ENCODE peak calls at places on chromosomes 2 and 18, in four cellular contexts. W is HepG2, U is K562, I is SK-N-SH. A is an unnamed sample.

GRCh38 chr18:9380571-9381390 is 46.2 kb downstream of the TWSG1 start:
- DNase-seq in W (no peak), U (no peak), I (no peak), A (no peak)

GRCh38 chr18:28175930-28176673 is 828 bp downstream of the CDH2 start:
- DNase-seq in W (no peak), U (no peak), I (peak), A (peak)

GRCh38 chr2:172281648-172282576 is 145.5 kb upstream of the ITGA6 start:
- DNase-seq in W (no peak), U (no peak), I (no peak), A (no peak)

GRCh38 chr2:208984376-208985100 is 439.3 kb upstream of the MAP2 start:
- DNase-seq in W (no peak), U (no peak), I (no peak), A (no peak)

GRCh38 chr2:197599285-197599965 is 76.0 kb downstream of the RFTN2 start:
- DNase-seq in W (peak), U (peak), I (peak), A (peak)

GRCh38 chr18:27602092-27602491 is 417.0 kb upstream of the CHST9 start:
- DNase-seq in W (no peak), U (no peak), I (no peak), A (no peak)

GRCh38 chr2:225004531-225004930 is 37.7 kb downstream of the DOCK10 start:
- DNase-seq in W (no peak), U (no peak), I (no peak), A (no peak)

GRCh38 chr2:213237251-213237650 is 47.0 kb upstream of the SPAG16 start:
- DNase-seq in W (no peak), U (no peak), I (no peak), A (no peak)

GRCh38 chr2:46701152-46701551 is 214.5 kb downstream of the MCFD2 start:
- DNase-seq in W (no peak), U (no peak), I (no peak), A (no peak)

GRCh38 chr18:50039736-50040135 is 155.2 kb downstream of the MYO5B start:
- DNase-seq in W (no peak), U (no peak), I (no peak), A (no peak)

GRCh38 chr18:48834421-48835011 is 116.2 kb downstream of the SMAD7 start:
- DNase-seq in W (no peak), U (no peak), I (no peak), A (peak)

GRCh38 chr2:151260492-151261239 is 997 bp downstream of the RBM43 start:
- DNase-seq in W (no peak), U (peak), I (no peak), A (no peak)
- TF ChIP-seq FOXJ3 in W (no peak), U (no peak), I (no peak), A (no peak)

GRCh38 chr18:76384114-76384790 is 110.8 kb downstream of the ZNF516 start:
- DNase-seq in W (no peak), U (no peak), I (no peak), A (no peak)
- TF ChIP-seq USF2 in W (no peak), U (no peak), I (no peak), A (no peak)

DNA sequence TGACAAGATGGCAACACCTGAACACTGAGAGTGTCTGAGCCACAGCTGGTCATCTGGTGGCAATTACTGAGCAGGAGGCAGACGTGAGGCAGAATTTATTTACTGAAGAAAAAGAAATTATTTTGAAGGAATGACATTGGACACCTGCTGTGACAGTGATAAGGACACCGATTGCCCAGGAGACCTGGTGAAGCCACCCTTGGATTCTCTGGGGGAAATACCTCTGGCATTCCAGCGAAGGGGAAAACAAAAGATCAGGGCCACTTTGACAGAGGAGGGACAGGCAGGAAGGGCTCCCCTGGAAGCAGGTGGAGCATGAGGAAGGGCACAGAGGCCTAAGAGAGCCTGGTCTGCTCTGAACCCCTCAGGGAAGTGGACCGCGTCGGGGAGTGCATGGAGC is 85.4 kb upstream of the ALPP start:
- DNase-seq in W (no peak), U (no peak), I (no peak), A (no peak)
- TF ChIP-seq FOXJ3 in W (no peak), U (no peak), I (no peak), A (no peak)

GRCh38 chr18:55925772-55926171 is 337.8 kb upstream of the TCF4 start:
- DNase-seq in W (no peak), U (no peak), I (no peak), A (no peak)

GRCh38 chr18:55932675-55933074 is 344.7 kb upstream of the TCF4 start:
- DNase-seq in W (no peak), U (no peak), I (no peak), A (no peak)

GRCh38 chr18:55927831-55928230 is 339.8 kb upstream of the TCF4 start:
- DNase-seq in W (no peak), U (no peak), I (no peak), A (no peak)
- TF ChIP-seq USF2 in W (no peak), U (no peak), I (no peak), A (no peak)

A was measured in WTC11.